ENCODE peak calls at places on chromosomes 5 and 9, in five cellular contexts. W is IMR-90, T is H1, A is mesenchymal stem cell, R is neuronal stem cell. K is an unnamed sample.

GRCh38 chr5:149492781-149493180 is 58.5 kb downstream of the CSNK1A1 start:
- DNase-seq in A (no peak), W (no peak), R (no peak), T (peak; percentile 33), K (no peak)

GRCh38 chr9:129368458-129368978 is 190.5 kb upstream of the IER5L start:
- DNase-seq in W (no peak), T (no peak), R (no peak), A (no peak), K (no peak)

GRCh38 chr5:179553875-179554274 is 3.5 kb downstream of the RUFY1 start:
- DNase-seq in A (peak; percentile 85), T (no peak), W (peak; percentile 84), R (no peak), K (peak; percentile 52)

GRCh38 chr9:86122309-86122708 is 23.0 kb upstream of the GOLM1 start:
- DNase-seq in W (no peak), T (no peak), R (no peak), A (no peak), K (peak; percentile 36)

GRCh38 chr9:117021881-117022280 is 334.8 kb downstream of the TRIM32 start:
- DNase-seq in T (no peak), R (no peak), A (peak; percentile 3), W (no peak), K (no peak)

GRCh38 chr5:5270958-5271605 is 131.0 kb downstream of the ADAMTS16 start:
- DNase-seq in A (peak; percentile 75), W (peak; percentile 40), T (peak; percentile 81), R (peak; percentile 12), K (peak; percentile 85)

GRCh38 chr9:97321681-97322080 is 14.2 kb downstream of the CCDC180 start:
- DNase-seq in R (no peak), W (no peak), A (no peak), T (no peak), K (no peak)

GRCh38 chr5:177357459-177358332 is at the start of gene RGS14:
- DNase-seq in T (no peak), A (peak; percentile 73), W (peak; percentile 47), R (no peak), K (no peak)

GRCh38 chr5:103340717-103341397 is 82.3 kb downstream of the MACIR start:
- DNase-seq in R (no peak), T (no peak), A (peak; percentile 56), W (peak; percentile 11), K (no peak)

GRCh38 chr9:113187935-113188595 is 33.0 kb downstream of the FKBP15 start:
- DNase-seq in R (no peak), A (peak; percentile 96), W (peak; percentile 94), T (no peak), K (no peak)

GRCh38 chr5:115884704-115885103 is 43.0 kb downstream of the AP3S1 start:
- DNase-seq in W (no peak), T (no peak), R (no peak), A (no peak), K (no peak)

GRCh38 chr5:156838966-156839365 is 11.1 kb upstream of the PPP1R2B start:
- DNase-seq in T (no peak), W (no peak), A (no peak), R (no peak), K (no peak)

GRCh38 chr9:100309992-100310391 is 42.8 kb downstream of the TEX10 start:
- DNase-seq in R (no peak), W (no peak), T (no peak), A (no peak), K (no peak)

GRCh38 chr5:153456354-153456753 is 34.1 kb upstream of the GRIA1 start:
- DNase-seq in R (no peak), W (no peak), A (no peak), T (no peak), K (peak; percentile 37)

GRCh38 chr9:99180199-99180598 is 41.5 kb downstream of the ALG2 start:
- DNase-seq in T (no peak), W (no peak), A (no peak), R (no peak), K (no peak)

GRCh38 chr9:106936680-106937079 is 73.7 kb downstream of the ZNF462 start:
- DNase-seq in A (no peak), R (no peak), W (no peak), T (no peak), K (no peak)

GRCh38 chr9:136122425-136123383 is 4.0 kb upstream of the TMEM250 start:
- DNase-seq in W (peak; percentile 34), T (peak; percentile 92), R (peak; percentile 72), A (peak; percentile 56), K (peak; percentile 75)

GRCh38 chr9:137008312-137008711 is 11.9 kb upstream of the CLIC3 start:
- DNase-seq in R (no peak), T (no peak), A (no peak), W (no peak), K (no peak)

GRCh38 chr9:36802171-36802920 is 229.7 kb downstream of the MELK start:
- DNase-seq in A (peak; percentile 19), T (no peak), W (peak; percentile 66), R (no peak), K (no peak)

GRCh38 chr5:37847978-37848425 is 8.2 kb upstream of the GDNF start:
- DNase-seq in A (peak; percentile 93), W (peak; percentile 77), T (no peak), R (no peak), K (peak; percentile 55)

GRCh38 chr5:1059884-1060263 is 51.3 kb downstream of the NKD2 start:
- DNase-seq in R (no peak), W (no peak), T (no peak), A (no peak), K (no peak)

GRCh38 chr5:139393497-139394122 is 1.3 kb downstream of the PROB1 start:
- DNase-seq in A (no peak), R (no peak), T (peak; percentile 72), W (no peak), K (no peak)

GRCh38 chr5:139394123-139394653 is 716 bp downstream of the PROB1 start:
- DNase-seq in A (peak; percentile 64), T (peak; percentile 85), R (no peak), W (no peak), K (peak; percentile 61)

GRCh38 chr5:139391570-139392323 is 2.0 kb upstream of the MZB1 start:
- DNase-seq in R (no peak), A (no peak), W (peak; percentile 28), T (peak; percentile 70), K (no peak)

GRCh38 chr5:139392324-139392677 is 2.6 kb upstream of the MZB1 start:
- DNase-seq in A (no peak), W (no peak), R (no peak), T (no peak), K (no peak)

GRCh38 chr5:139392678-139393496 is 2.0 kb downstream of the PROB1 start:
- DNase-seq in A (peak; percentile 64), T (peak; percentile 94), R (no peak), W (no peak), K (peak; percentile 91)
- H3K14ac ChIP-seq in A (no peak overlapping the region), T (no peak overlapping the region), R (peak overlapping the region; percentile 89), W (no peak overlapping the region), K (peak overlapping the region; percentile 7)

GRCh38 chr5:160007610-160008009 is 1.3 kb upstream of the TTC1 start:
- DNase-seq in R (no peak), W (no peak), T (no peak), A (no peak), K (no peak)

GRCh38 chr5:160011471-160011870 is 2.5 kb downstream of the TTC1 start:
- DNase-seq in R (no peak), T (no peak), A (no peak), W (no peak), K (no peak)

GRCh38 chr5:160009591-160009989 is 651 bp downstream of the TTC1 start:
- DNase-seq in A (no peak), T (peak; percentile 38), W (no peak), R (no peak), K (no peak)

DNA sequence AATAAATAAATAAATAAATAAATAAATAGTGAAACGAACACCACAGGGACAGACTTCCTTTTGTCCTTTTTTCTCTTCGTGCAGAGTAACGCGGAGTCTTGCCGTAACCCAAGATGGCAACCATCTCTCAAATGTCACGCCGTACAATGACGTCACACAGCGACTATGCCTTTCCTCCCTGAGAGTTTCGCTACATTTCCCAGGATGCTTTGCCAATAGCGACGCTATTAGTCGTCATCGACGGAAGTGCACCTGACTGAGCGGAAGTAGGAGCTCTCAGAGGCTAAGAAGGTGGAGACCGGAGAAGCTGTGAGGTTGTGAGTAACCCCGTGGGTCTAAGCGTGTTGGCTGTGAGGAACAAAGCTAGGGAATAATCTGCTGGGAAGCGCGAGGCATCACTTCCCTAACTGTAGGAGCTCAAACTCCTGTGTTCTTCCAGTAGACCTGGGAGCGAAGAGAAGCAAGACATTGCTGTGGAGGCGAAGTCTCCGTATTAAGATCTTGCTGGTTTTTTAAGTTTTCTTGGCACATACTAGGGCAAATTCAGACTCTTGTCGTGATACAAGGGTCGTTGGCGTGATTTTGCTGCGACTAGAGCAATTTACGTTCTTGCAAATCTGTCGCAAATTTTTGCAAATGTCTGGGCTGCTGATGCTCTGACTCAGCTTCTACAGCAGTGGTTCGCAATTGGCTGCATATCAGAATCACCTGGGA is at the start of gene TTC1:
- DNase-seq in R (peak; percentile 96), A (peak; percentile 99), W (peak; percentile 100), T (peak; percentile 87), K (peak; percentile 96)
- H3K14ac ChIP-seq in R (no peak within 1 kb of the TSS), A (no peak within 1 kb of the TSS), W (peak within 1 kb of the TSS; percentile 83), T (no peak within 1 kb of the TSS), K (peak within 1 kb of the TSS; percentile 68)

GRCh38 chr9:81371824-81372223 is 317.5 kb downstream of the TLE1 start:
- DNase-seq in W (no peak), T (no peak), A (no peak), R (no peak), K (no peak)
- H3K14ac ChIP-seq in W (no peak overlapping the region), T (no peak overlapping the region), A (no peak overlapping the region), R (no peak overlapping the region), K (no peak overlapping the region)

GRCh38 chr5:17400724-17401508 is 97.1 kb upstream of the TAF11L2 start:
- DNase-seq in T (peak; percentile 55), R (no peak), A (no peak), W (no peak), K (peak; percentile 52)
- H3K14ac ChIP-seq in T (no peak overlapping the region), R (no peak overlapping the region), A (no peak overlapping the region), W (no peak overlapping the region), K (no peak overlapping the region)

K was measured in H9.